ENCODE peak calls at places on chromosomes 13 and 19, in nine cellular contexts. V, W, P, H, O, G, Y, M and I are unnamed samples.

GRCh38 chr19:1757468-1758230 is 4.3 kb downstream of the ONECUT3 start:
- DNase-seq in V (no peak), W (no peak), P (peak), H (no peak), O (no peak), G (no peak), Y (no peak), M (no peak), I (no peak)

GRCh38 chr19:49591731-49592485 is 926 bp downstream of the PRR12 start:
- DNase-seq in V (peak), W (peak), P (peak), H (peak), O (peak), G (peak), Y (no peak), M (peak), I (no peak)

GRCh38 chr19:28710278-28710677 is 502.7 kb downstream of the UQCRFS1 start:
- DNase-seq in V (no peak), W (peak), P (no peak), H (no peak), O (no peak), G (peak), Y (no peak), M (no peak), I (no peak)

GRCh38 chr19:5466814-5467291 is 11.6 kb downstream of the ZNRF4 start:
- DNase-seq in V (no peak), W (no peak), P (no peak), H (no peak), O (peak), G (no peak), Y (no peak), M (no peak), I (no peak)

GRCh38 chr13:90968510-90968909 is 379.0 kb upstream of the MIR17HG start:
- DNase-seq in V (no peak), W (no peak), P (no peak), H (peak), O (no peak), G (peak), Y (peak), M (peak), I (no peak)

GRCh38 chr13:44474122-44474910 is 100.7 kb downstream of the SERP2 start:
- DNase-seq in V (no peak), W (peak), P (no peak), H (no peak), O (no peak), G (peak), Y (peak), M (no peak), I (no peak)

GRCh38 chr13:107438251-107438650 is 777.1 kb downstream of the LIG4 start:
- DNase-seq in V (no peak), W (no peak), P (no peak), H (no peak), O (no peak), G (no peak), Y (peak), M (no peak), I (no peak)

GRCh38 chr13:33761744-33762143 is 56.2 kb upstream of the RFC3 start:
- DNase-seq in V (no peak), W (peak), P (no peak), H (no peak), O (no peak), G (peak), Y (peak), M (no peak), I (no peak)

DNA sequence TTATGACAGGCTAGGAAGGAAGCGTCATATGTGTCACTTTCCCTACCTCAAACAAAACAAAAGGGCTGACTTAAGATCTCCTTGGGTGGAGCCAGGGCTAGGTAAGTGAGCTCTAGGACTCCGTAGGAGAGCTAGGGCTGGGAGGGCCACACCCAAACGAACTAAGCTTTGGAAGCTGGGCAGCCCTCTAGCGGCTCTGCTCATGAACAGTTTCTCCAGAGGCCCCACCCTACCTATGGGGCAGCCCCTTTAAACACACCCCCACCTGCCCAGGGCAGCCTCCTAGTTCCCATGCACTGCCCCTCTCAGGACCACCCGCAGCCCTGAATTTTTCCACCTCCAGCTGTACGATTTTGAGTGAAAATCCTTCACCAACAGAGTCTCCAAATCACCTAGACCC is 3.5 kb downstream of the PEG3 start:
- DNase-seq in V (no peak), W (no peak), P (peak), H (no peak), O (no peak), G (no peak), Y (peak), M (no peak), I (no peak)
- TF ChIP-seq CTCF in V (no peak), W (no peak), P (no peak), H (no peak), O (no peak), G (no peak), Y (no peak), M (no peak), I (no peak)

DNA sequence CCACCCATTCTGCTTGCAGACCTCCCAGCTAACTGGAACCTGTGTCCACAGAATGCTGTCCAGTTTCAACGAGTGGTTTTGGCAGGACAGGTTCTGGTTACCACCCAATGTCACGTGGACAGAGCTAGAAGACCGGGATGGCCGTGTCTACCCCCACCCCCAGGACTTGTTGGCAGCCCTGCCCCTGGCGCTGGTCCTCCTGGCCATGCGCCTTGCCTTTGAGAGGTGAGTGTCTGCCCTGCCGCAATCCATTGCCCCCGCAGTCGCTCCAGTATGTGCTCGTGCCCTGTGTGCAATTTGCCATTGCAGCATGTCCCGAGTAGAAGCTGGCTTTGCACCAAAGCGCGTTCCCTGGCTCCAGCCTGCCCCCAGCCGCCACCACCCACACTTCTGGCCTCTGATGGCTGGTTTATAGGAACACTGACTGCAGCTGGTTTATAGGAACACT is 41.9 kb downstream of the CERS4 start:
- DNase-seq in V (no peak), W (peak), P (peak), H (no peak), O (peak), G (no peak), Y (peak), M (no peak), I (no peak)
- TF ChIP-seq CTCF in V (no peak), W (no peak), P (no peak), H (no peak), O (no peak), G (no peak), Y (no peak), M (no peak), I (no peak)

GRCh38 chr19:45169602-45170001 is 8.4 kb downstream of the TRAPPC6A start:
- DNase-seq in V (no peak), W (no peak), P (no peak), H (no peak), O (no peak), G (no peak), Y (no peak), M (no peak), I (no peak)
- TF ChIP-seq CTCF in V (no peak), W (no peak), P (no peak), H (no peak), O (no peak), G (no peak), Y (no peak), M (no peak), I (no peak)

DNA sequence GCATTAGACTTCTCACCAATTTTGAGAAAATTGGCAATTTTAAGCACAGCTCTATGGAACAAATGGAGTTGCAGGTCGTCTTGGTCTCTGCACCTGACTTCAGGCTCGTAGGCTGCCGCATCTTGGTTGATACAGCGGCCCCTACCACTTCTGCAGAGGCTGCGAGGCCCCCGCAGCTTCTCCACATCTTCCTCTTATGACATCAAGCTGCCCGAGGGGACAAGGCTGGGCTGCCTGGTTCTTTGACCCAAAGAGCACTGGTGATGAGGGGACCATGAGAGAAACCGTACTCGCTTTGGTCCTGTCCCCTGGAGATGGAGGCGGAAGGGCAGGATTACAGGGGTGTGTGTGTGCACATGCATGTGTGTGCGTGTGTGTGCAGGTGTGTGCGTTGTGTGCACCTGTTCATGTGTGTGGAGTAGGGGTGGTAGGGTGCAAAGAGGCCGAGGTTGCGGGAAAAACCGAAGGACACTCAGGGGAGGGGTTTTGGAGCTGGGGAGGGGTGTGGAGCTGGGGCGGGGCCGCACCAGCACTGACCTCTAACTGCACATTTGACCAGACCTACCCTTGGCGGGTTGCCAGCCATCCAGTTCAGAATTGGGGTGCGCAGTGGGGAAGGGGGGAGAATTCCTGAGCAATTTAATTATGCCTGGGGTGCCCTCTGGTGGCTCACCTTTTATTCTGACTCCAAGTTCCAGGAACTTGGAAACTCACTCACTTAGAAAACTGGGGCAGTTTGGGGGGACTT is 65.1 kb upstream of the ARHGEF7 start:
- DNase-seq in V (peak), W (peak), P (peak), H (peak), O (peak), G (peak), Y (peak), M (no peak), I (no peak)
- TF ChIP-seq CTCF in V (peak), W (peak), P (peak), H (no peak), O (peak), G (peak), Y (peak), M (no peak), I (peak)

DNA sequence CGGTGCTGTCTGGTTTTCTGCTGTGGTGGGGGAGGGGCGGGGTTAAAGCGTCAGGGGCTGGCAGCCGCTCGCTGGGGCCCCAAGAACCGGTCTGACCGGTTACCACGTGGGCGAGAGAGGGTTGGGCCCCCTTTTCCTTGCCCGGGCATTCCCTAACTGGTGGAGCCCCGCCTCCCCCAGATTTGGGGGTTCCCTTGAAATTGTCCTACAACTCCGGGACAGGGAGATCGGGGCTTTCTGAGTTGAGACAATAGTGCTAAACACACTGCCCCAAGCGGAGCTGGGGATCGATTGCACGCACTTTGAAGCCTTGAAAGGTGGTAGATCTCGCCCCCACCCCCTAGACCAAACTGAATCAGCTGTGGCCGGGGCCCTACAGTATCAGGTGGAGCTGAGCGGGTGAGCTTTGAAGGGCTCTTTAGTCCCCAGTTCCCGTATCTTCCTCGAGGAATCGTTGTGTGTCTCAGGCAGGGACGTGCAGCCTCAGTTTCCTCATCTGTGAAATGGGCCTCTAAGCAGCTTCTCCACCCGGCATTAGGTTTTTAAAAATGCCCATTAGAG is 4.8 kb downstream of the IER2 start:
- DNase-seq in V (peak), W (peak), P (peak), H (peak), O (peak), G (peak), Y (no peak), M (peak), I (peak)
- TF ChIP-seq CTCF in V (no peak), W (peak), P (no peak), H (no peak), O (no peak), G (peak), Y (no peak), M (no peak), I (peak)

GRCh38 chr19:13091400-13092161 is 11.1 kb downstream of the LYL1 start:
- DNase-seq in V (no peak), W (peak), P (peak), H (peak), O (peak), G (peak), Y (peak), M (no peak), I (no peak)
- TF ChIP-seq CTCF in V (no peak), W (peak), P (no peak), H (no peak), O (no peak), G (no peak), Y (no peak), M (no peak), I (no peak)

DNA sequence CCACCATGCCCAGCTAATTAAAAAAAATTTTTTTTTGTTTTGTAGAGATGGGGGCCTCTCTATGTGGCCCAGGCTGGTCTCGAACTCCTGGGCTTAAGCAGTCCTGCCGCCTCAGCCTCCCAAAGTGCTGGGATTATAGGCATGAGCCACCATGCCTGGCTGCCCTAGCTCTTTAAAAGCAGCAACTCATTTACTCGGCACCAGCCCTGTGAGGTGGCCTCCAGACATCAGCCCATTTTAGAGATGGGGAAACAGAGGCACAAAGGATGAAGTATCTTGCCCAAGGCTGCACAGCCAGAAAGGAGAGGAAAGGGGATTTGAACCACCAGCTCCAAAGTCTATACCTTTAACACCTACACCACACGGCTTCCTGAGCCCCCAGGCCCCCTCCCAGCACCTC is 312 bp downstream of the PRX start:
- DNase-seq in V (no peak), W (no peak), P (no peak), H (no peak), O (no peak), G (no peak), Y (no peak), M (no peak), I (no peak)
- TF ChIP-seq CTCF in V (no peak), W (no peak), P (no peak), H (no peak), O (no peak), G (no peak), Y (no peak), M (no peak), I (no peak)

GRCh38 chr13:29161653-29162052 is 341.5 kb downstream of the MTUS2 start:
- DNase-seq in V (no peak), W (no peak), P (no peak), H (no peak), O (no peak), G (no peak), Y (no peak), M (no peak), I (no peak)

GRCh38 chr13:29159871-29160270 is 339.7 kb downstream of the MTUS2 start:
- DNase-seq in V (no peak), W (no peak), P (no peak), H (no peak), O (no peak), G (no peak), Y (no peak), M (no peak), I (no peak)

GRCh38 chr13:29162638-29163037 is 342.5 kb downstream of the MTUS2 start:
- DNase-seq in V (no peak), W (peak), P (no peak), H (no peak), O (no peak), G (no peak), Y (no peak), M (no peak), I (no peak)

GRCh38 chr13:29165216-29165615 is 345.1 kb downstream of the MTUS2 start:
- DNase-seq in V (no peak), W (no peak), P (no peak), H (no peak), O (no peak), G (no peak), Y (no peak), M (no peak), I (no peak)

GRCh38 chr13:29160862-29161261 is 340.7 kb downstream of the MTUS2 start:
- DNase-seq in V (no peak), W (no peak), P (no peak), H (no peak), O (no peak), G (no peak), Y (no peak), M (no peak), I (no peak)
- TF ChIP-seq CTCF in V (no peak), W (no peak), P (no peak), H (no peak), O (no peak), G (no peak), Y (no peak), M (no peak), I (no peak)

GRCh38 chr19:3556978-3557460 is 367 bp downstream of the MFSD12 start:
- DNase-seq in V (peak), W (no peak), P (peak), H (peak), O (no peak), G (peak), Y (no peak), M (no peak), I (no peak)
- TF ChIP-seq CTCF in V (no peak), W (no peak), P (no peak), H (no peak), O (no peak), G (no peak), Y (no peak), M (no peak), I (peak)

DNA sequence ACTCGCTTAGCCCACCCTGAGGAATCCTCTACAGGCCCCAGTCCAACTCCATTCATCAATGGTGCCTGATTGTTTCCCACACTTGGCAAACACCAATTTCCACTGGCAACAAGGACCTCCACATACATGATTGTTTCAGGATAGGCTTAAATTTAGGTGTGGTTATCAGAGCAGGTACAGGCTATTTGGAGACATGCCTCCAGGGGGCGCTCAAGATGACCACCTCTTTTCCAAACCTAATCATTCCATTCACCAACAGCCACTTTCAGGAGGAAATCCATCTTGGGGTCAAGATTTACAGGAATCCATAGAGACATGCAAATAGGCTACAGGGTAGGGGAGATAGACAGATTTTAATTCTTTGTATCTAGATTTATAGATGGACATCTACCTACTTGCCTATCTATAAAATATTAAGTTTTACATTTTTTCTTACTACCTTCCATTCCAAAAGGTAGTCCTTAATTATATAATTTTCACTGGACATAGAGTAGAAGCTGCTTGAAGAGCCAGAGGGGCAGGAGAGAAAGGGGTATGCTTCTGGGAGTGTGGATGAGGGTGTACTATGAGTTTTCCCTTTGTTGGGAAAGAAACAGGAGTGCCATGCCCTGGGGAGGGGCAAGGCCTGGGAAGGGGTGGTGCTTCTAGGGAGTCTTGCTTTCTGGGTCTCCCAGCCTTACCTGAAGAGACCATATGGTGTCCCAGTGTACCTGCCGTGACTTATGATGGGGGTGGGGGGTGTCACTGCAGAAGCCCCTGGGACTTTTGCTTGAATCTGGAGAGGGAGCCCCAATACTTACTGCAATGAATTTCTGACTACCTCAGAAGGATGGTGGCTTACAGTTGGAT is 14.1 kb upstream of the PCDH8 start:
- DNase-seq in V (peak), W (no peak), P (no peak), H (peak), O (no peak), G (peak), Y (peak), M (peak), I (peak)
- TF ChIP-seq CTCF in V (peak), W (peak), P (peak), H (peak), O (no peak), G (peak), Y (peak), M (peak), I (peak)